ENCODE peak calls at places on chromosome 18, in eight cellular contexts. One of them, this sample, is unnamed. For H3K36me3, the result is how much of the 10 kb centered on the place peaks cover.

GRCh38 chr18:7196421-7196820 is 34.5 kb upstream of the LRRC30 start:
- DNase-seq in mesendoderm: peak
- DNase-seq in adrenal gland: no peak
- DNase-seq in pancreas: no peak
- DNase-seq in fibroblast of lung: no peak
- DNase-seq in GM23248: no peak
- DNase-seq in IMR-90: no peak
- DNase-seq in kidney epithelial cell: no peak
- DNase-seq in this sample: no peak

GRCh38 chr18:47767699-47768098 is 162.8 kb downstream of the SMAD2 start:
- DNase-seq in IMR-90: no peak
- DNase-seq in mesendoderm: no peak
- DNase-seq in pancreas: no peak
- DNase-seq in kidney epithelial cell: no peak
- DNase-seq in fibroblast of lung: no peak
- DNase-seq in GM23248: no peak
- DNase-seq in adrenal gland: no peak
- DNase-seq in this sample: no peak

GRCh38 chr18:79606621-79607331 is 72.8 kb upstream of the CTDP1 start:
- DNase-seq in GM23248: no peak
- DNase-seq in mesendoderm: no peak
- DNase-seq in IMR-90: no peak
- DNase-seq in fibroblast of lung: no peak
- DNase-seq in pancreas: no peak
- DNase-seq in adrenal gland: no peak
- DNase-seq in kidney epithelial cell: no peak
- DNase-seq in this sample: peak

GRCh38 chr18:79955302-79956075 is 4.0 kb upstream of the SLC66A2 start:
- DNase-seq in adrenal gland: no peak
- DNase-seq in IMR-90: no peak
- DNase-seq in GM23248: peak
- DNase-seq in kidney epithelial cell: no peak
- DNase-seq in mesendoderm: no peak
- DNase-seq in fibroblast of lung: no peak
- DNase-seq in pancreas: no peak
- DNase-seq in this sample: no peak

GRCh38 chr18:63342206-63342605 is 22.6 kb upstream of the BCL2 start:
- DNase-seq in mesendoderm: peak
- DNase-seq in fibroblast of lung: peak
- DNase-seq in pancreas: no peak
- DNase-seq in GM23248: peak
- DNase-seq in adrenal gland: no peak
- DNase-seq in IMR-90: peak
- DNase-seq in kidney epithelial cell: no peak
- DNase-seq in this sample: no peak

GRCh38 chr18:45666520-45666919 is 51.2 kb downstream of the SLC14A2 start:
- DNase-seq in adrenal gland: no peak
- DNase-seq in IMR-90: no peak
- DNase-seq in pancreas: no peak
- DNase-seq in mesendoderm: no peak
- DNase-seq in GM23248: no peak
- DNase-seq in fibroblast of lung: no peak
- DNase-seq in kidney epithelial cell: no peak
- DNase-seq in this sample: no peak

GRCh38 chr18:45916302-45916701 is 50.8 kb downstream of the EPG5 start:
- DNase-seq in kidney epithelial cell: no peak
- DNase-seq in adrenal gland: no peak
- DNase-seq in pancreas: no peak
- DNase-seq in GM23248: no peak
- DNase-seq in IMR-90: no peak
- DNase-seq in mesendoderm: peak
- DNase-seq in fibroblast of lung: no peak
- DNase-seq in this sample: no peak

GRCh38 chr18:45571714-45572113 is 43.6 kb upstream of the SLC14A2 start:
- DNase-seq in GM23248: no peak
- DNase-seq in mesendoderm: no peak
- DNase-seq in pancreas: no peak
- DNase-seq in fibroblast of lung: no peak
- DNase-seq in adrenal gland: no peak
- DNase-seq in IMR-90: no peak
- DNase-seq in kidney epithelial cell: no peak
- DNase-seq in this sample: no peak

GRCh38 chr18:75280427-75281280 is 70.1 kb downstream of the TSHZ1 start:
- DNase-seq in kidney epithelial cell: no peak
- DNase-seq in GM23248: no peak
- DNase-seq in adrenal gland: no peak
- DNase-seq in pancreas: no peak
- DNase-seq in IMR-90: peak
- DNase-seq in fibroblast of lung: peak
- DNase-seq in mesendoderm: no peak
- DNase-seq in this sample: no peak

GRCh38 chr18:52995875-52996274 is 655.9 kb downstream of the DCC start:
- DNase-seq in fibroblast of lung: no peak
- DNase-seq in GM23248: no peak
- DNase-seq in mesendoderm: no peak
- DNase-seq in adrenal gland: no peak
- DNase-seq in pancreas: no peak
- DNase-seq in IMR-90: no peak
- DNase-seq in kidney epithelial cell: no peak
- DNase-seq in this sample: no peak

GRCh38 chr18:75346671-75347070 is 80.8 kb downstream of the SMIM21 start:
- DNase-seq in GM23248: no peak
- DNase-seq in IMR-90: no peak
- DNase-seq in pancreas: no peak
- DNase-seq in fibroblast of lung: no peak
- DNase-seq in adrenal gland: no peak
- DNase-seq in kidney epithelial cell: no peak
- DNase-seq in mesendoderm: no peak
- DNase-seq in this sample: no peak

GRCh38 chr18:12911025-12911927 is 27.2 kb upstream of the PTPN2 start:
- DNase-seq in pancreas: no peak
- DNase-seq in IMR-90: no peak
- DNase-seq in fibroblast of lung: peak
- DNase-seq in GM23248: peak
- DNase-seq in kidney epithelial cell: no peak
- DNase-seq in mesendoderm: peak
- DNase-seq in adrenal gland: no peak
- DNase-seq in this sample: no peak

GRCh38 chr18:26429535-26429934 is 118.8 kb downstream of the KCTD1 start:
- DNase-seq in adrenal gland: peak
- DNase-seq in GM23248: peak
- DNase-seq in pancreas: no peak
- DNase-seq in kidney epithelial cell: peak
- DNase-seq in mesendoderm: peak
- DNase-seq in fibroblast of lung: peak
- DNase-seq in IMR-90: peak
- DNase-seq in this sample: no peak

GRCh38 chr18:52312321-52312720 is 27.7 kb upstream of the DCC start:
- DNase-seq in pancreas: no peak
- DNase-seq in adrenal gland: no peak
- DNase-seq in kidney epithelial cell: peak
- DNase-seq in IMR-90: no peak
- DNase-seq in GM23248: no peak
- DNase-seq in mesendoderm: no peak
- DNase-seq in fibroblast of lung: peak
- DNase-seq in this sample: no peak

GRCh38 chr18:12621737-12622306 is 36.1 kb downstream of the SPIRE1 start:
- DNase-seq in mesendoderm: no peak
- DNase-seq in kidney epithelial cell: no peak
- DNase-seq in GM23248: peak
- DNase-seq in fibroblast of lung: peak
- DNase-seq in pancreas: no peak
- DNase-seq in adrenal gland: no peak
- DNase-seq in IMR-90: peak
- DNase-seq in this sample: no peak

GRCh38 chr18:33821503-33821902 is 243.5 kb downstream of the ASXL3 start:
- DNase-seq in pancreas: no peak
- DNase-seq in adrenal gland: no peak
- DNase-seq in kidney epithelial cell: no peak
- DNase-seq in fibroblast of lung: peak
- DNase-seq in IMR-90: peak
- DNase-seq in mesendoderm: no peak
- DNase-seq in GM23248: peak
- DNase-seq in this sample: no peak

GRCh38 chr18:67425724-67426123 is 90.8 kb downstream of the DSEL start:
- DNase-seq in GM23248: peak
- DNase-seq in pancreas: no peak
- DNase-seq in mesendoderm: no peak
- DNase-seq in IMR-90: peak
- DNase-seq in kidney epithelial cell: peak
- DNase-seq in adrenal gland: no peak
- DNase-seq in fibroblast of lung: peak
- DNase-seq in this sample: no peak

GRCh38 chr18:40607741-40608140 is 1347.3 kb upstream of the PIK3C3 start:
- DNase-seq in pancreas: no peak
- DNase-seq in mesendoderm: no peak
- DNase-seq in GM23248: no peak
- DNase-seq in fibroblast of lung: no peak
- DNase-seq in IMR-90: no peak
- DNase-seq in kidney epithelial cell: no peak
- DNase-seq in adrenal gland: no peak
- DNase-seq in this sample: no peak

GRCh38 chr18:31646332-31646822 is 38.0 kb downstream of the B4GALT6 start:
- DNase-seq in GM23248: no peak
- DNase-seq in kidney epithelial cell: no peak
- DNase-seq in IMR-90: no peak
- DNase-seq in pancreas: no peak
- DNase-seq in adrenal gland: no peak
- DNase-seq in fibroblast of lung: no peak
- DNase-seq in mesendoderm: peak
- DNase-seq in this sample: no peak

GRCh38 chr18:48799724-48800315 is 150.9 kb downstream of the SMAD7 start:
- DNase-seq in mesendoderm: no peak
- DNase-seq in GM23248: no peak
- DNase-seq in pancreas: peak
- DNase-seq in fibroblast of lung: no peak
- DNase-seq in kidney epithelial cell: no peak
- DNase-seq in adrenal gland: peak
- DNase-seq in IMR-90: no peak
- DNase-seq in this sample: peak

GRCh38 chr18:49756135-49756534 is 57.2 kb downstream of the ACAA2 start:
- DNase-seq in IMR-90: no peak
- DNase-seq in kidney epithelial cell: no peak
- DNase-seq in GM23248: no peak
- DNase-seq in fibroblast of lung: no peak
- DNase-seq in pancreas: no peak
- DNase-seq in adrenal gland: no peak
- DNase-seq in mesendoderm: no peak
- DNase-seq in this sample: no peak

GRCh38 chr18:23614891-23615290 is 28.6 kb upstream of the NPC1 start:
- DNase-seq in kidney epithelial cell: no peak
- DNase-seq in fibroblast of lung: no peak
- DNase-seq in mesendoderm: no peak
- DNase-seq in IMR-90: no peak
- DNase-seq in pancreas: no peak
- DNase-seq in adrenal gland: peak
- DNase-seq in GM23248: no peak
- DNase-seq in this sample: no peak
- H3K36me3 ChIP-seq in kidney epithelial cell: under half
- H3K36me3 ChIP-seq in fibroblast of lung: under half
- H3K36me3 ChIP-seq in mesendoderm: under half
- H3K36me3 ChIP-seq in IMR-90: under half
- H3K36me3 ChIP-seq in pancreas: under half
- H3K36me3 ChIP-seq in adrenal gland: under half
- H3K36me3 ChIP-seq in GM23248: under half
- H3K36me3 ChIP-seq in this sample: under half

GRCh38 chr18:21805771-21806366 is 65.3 kb downstream of the MIB1 start:
- DNase-seq in adrenal gland: no peak
- DNase-seq in pancreas: no peak
- DNase-seq in GM23248: no peak
- DNase-seq in fibroblast of lung: no peak
- DNase-seq in mesendoderm: peak
- DNase-seq in IMR-90: no peak
- DNase-seq in kidney epithelial cell: no peak
- DNase-seq in this sample: no peak
- H3K36me3 ChIP-seq in adrenal gland: under half
- H3K36me3 ChIP-seq in pancreas: under half
- H3K36me3 ChIP-seq in GM23248: under half
- H3K36me3 ChIP-seq in fibroblast of lung: under half
- H3K36me3 ChIP-seq in mesendoderm: under half
- H3K36me3 ChIP-seq in IMR-90: under half
- H3K36me3 ChIP-seq in kidney epithelial cell: under half
- H3K36me3 ChIP-seq in this sample: under half

DNA sequence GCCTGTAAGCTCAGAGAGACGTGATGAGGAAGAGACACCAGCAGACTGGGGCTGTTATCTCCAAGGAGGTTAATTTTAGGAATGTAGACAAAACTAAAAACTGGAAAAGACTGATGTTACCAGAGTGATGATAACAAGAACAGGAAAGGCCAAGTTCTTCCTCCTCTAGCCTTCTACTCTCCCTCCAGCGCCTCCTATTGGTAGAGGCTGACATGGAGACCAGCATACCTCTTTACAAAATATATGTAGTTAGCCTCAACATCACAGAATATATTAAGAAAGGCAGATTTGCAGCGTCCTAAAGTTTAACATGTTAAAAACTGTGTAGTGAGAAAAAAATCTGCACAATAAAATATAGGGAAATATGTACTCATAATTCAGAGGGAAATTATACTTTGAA is 66.0 kb downstream of the TCF4 start:
- DNase-seq in pancreas: no peak
- DNase-seq in mesendoderm: peak
- DNase-seq in fibroblast of lung: no peak
- DNase-seq in IMR-90: no peak
- DNase-seq in kidney epithelial cell: no peak
- DNase-seq in adrenal gland: peak
- DNase-seq in GM23248: no peak
- DNase-seq in this sample: peak
- H3K36me3 ChIP-seq in pancreas: under half
- H3K36me3 ChIP-seq in mesendoderm: under half
- H3K36me3 ChIP-seq in fibroblast of lung: under half
- H3K36me3 ChIP-seq in IMR-90: under half
- H3K36me3 ChIP-seq in kidney epithelial cell: under half
- H3K36me3 ChIP-seq in adrenal gland: under half
- H3K36me3 ChIP-seq in GM23248: under half
- H3K36me3 ChIP-seq in this sample: under half

DNA sequence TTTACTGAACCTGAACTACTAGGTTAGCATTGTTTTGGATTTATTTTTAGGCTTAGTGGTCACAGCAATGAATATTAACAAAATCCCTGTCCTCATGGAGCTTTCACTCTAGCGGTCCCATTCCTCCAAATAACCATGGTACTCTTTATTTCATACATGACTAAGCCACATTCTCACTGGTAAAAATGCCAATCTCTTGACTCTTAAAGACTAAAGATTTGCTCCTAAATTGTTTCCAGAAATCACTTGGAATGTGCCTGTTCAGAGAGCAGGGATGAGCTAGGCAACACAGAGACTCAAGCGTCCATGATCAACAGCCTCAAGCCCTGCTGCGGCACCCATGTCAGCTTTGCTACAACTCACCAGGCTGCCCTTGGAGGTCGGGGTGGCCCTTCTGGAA is 13.5 kb downstream of the LMAN1 start:
- DNase-seq in kidney epithelial cell: no peak
- DNase-seq in IMR-90: peak
- DNase-seq in fibroblast of lung: no peak
- DNase-seq in pancreas: no peak
- DNase-seq in mesendoderm: no peak
- DNase-seq in GM23248: peak
- DNase-seq in adrenal gland: no peak
- DNase-seq in this sample: no peak
- H3K36me3 ChIP-seq in kidney epithelial cell: under half
- H3K36me3 ChIP-seq in IMR-90: under half
- H3K36me3 ChIP-seq in fibroblast of lung: under half
- H3K36me3 ChIP-seq in pancreas: half or more
- H3K36me3 ChIP-seq in mesendoderm: under half
- H3K36me3 ChIP-seq in GM23248: half or more
- H3K36me3 ChIP-seq in adrenal gland: under half
- H3K36me3 ChIP-seq in this sample: half or more